ENCODE peak calls at places on chromosomes 7 and 10, in ten cellular contexts. D is right lobe of liver, P is fibroblast of lung, O is MM.1S, A is IMR-90, G is lung, I is astrocyte, Y is esophagus squamous epithelium, U is spleen, H is heart right ventricle. K is an unnamed sample. For H3K27me3, the result is how much of the 10 kb centered on the place peaks cover.

GRCh38 chr10:79082631-79083581 is 14.1 kb downstream of the ZMIZ1 start:
- DNase-seq in D (no peak), P (no peak), O (no peak), A (peak), G (no peak), I (peak), Y (no peak), U (peak), H (no peak), K (no peak)

GRCh38 chr7:79459381-79459780 is 5.9 kb upstream of the MAGI2 start:
- DNase-seq in D (no peak), P (peak), O (no peak), A (peak), G (no peak), I (no peak), Y (no peak), U (no peak), H (no peak), K (no peak)

GRCh38 chr7:130162196-130162595 is 43.0 kb downstream of the TMEM209 start:
- DNase-seq in D (no peak), P (no peak), O (no peak), A (no peak), G (no peak), I (no peak), Y (no peak), U (no peak), H (no peak), K (peak)

GRCh38 chr7:87513735-87514319 is 38.3 kb upstream of the ABCB4 start:
- DNase-seq in D (no peak), P (no peak), O (no peak), A (no peak), G (no peak), I (no peak), Y (no peak), U (no peak), H (no peak), K (no peak)

GRCh38 chr7:159127691-159128642 is 16.7 kb downstream of the VIPR2 start:
- DNase-seq in D (peak), P (no peak), O (no peak), A (no peak), G (no peak), I (no peak), Y (no peak), U (peak), H (no peak), K (no peak)

GRCh38 chr7:134571101-134571500 is 22.2 kb downstream of the AKR1B15 start:
- DNase-seq in D (no peak), P (no peak), O (no peak), A (no peak), G (no peak), I (no peak), Y (no peak), U (no peak), H (no peak), K (peak)

GRCh38 chr7:98097042-98097645 is 9.5 kb upstream of the LMTK2 start:
- DNase-seq in D (no peak), P (no peak), O (no peak), A (no peak), G (no peak), I (no peak), Y (no peak), U (no peak), H (no peak), K (no peak)

GRCh38 chr7:116862234-116863167 is at the start of gene CAPZA2:
- DNase-seq in D (peak), P (peak), O (peak), A (peak), G (peak), I (peak), Y (peak), U (peak), H (peak), K (peak)

GRCh38 chr10:71048995-71049650 is 160.8 kb upstream of the PCBD1 start:
- DNase-seq in D (no peak), P (no peak), O (no peak), A (no peak), G (no peak), I (no peak), Y (no peak), U (no peak), H (no peak), K (no peak)

GRCh38 chr10:67297637-67298181 is 371.9 kb downstream of the LRRTM3 start:
- DNase-seq in D (no peak), P (no peak), O (no peak), A (no peak), G (no peak), I (no peak), Y (no peak), U (no peak), H (no peak), K (no peak)

GRCh38 chr10:24215603-24216002 is 6.7 kb downstream of the KIAA1217 start:
- DNase-seq in D (no peak), P (no peak), O (no peak), A (no peak), G (no peak), I (no peak), Y (no peak), U (no peak), H (no peak), K (no peak)

GRCh38 chr7:144255471-144255897 is 9.1 kb downstream of the OR2A7 start:
- DNase-seq in D (no peak), P (no peak), O (peak), A (no peak), G (no peak), I (no peak), Y (no peak), U (no peak), H (no peak), K (no peak)

GRCh38 chr7:39453743-39454355 is 112.4 kb upstream of the YAE1 start:
- DNase-seq in D (no peak), P (peak), O (peak), A (peak), G (peak), I (peak), Y (no peak), U (no peak), H (no peak), K (peak)

GRCh38 chr7:5445991-5446594 is 22.5 kb upstream of the TNRC18 start:
- DNase-seq in D (peak), P (no peak), O (no peak), A (no peak), G (no peak), I (no peak), Y (no peak), U (no peak), H (no peak), K (peak)

GRCh38 chr10:15245530-15245929 is 77.0 kb upstream of the NMT2 start:
- DNase-seq in D (no peak), P (no peak), O (no peak), A (no peak), G (no peak), I (no peak), Y (no peak), U (no peak), H (no peak), K (no peak)

GRCh38 chr10:14409247-14409646 is 78.5 kb upstream of the FRMD4A start:
- DNase-seq in D (no peak), P (no peak), O (peak), A (no peak), G (no peak), I (no peak), Y (no peak), U (no peak), H (no peak), K (no peak)

GRCh38 chr7:27739301-27739913 is 555 bp upstream of the TAX1BP1 start:
- DNase-seq in D (no peak), P (peak), O (peak), A (peak), G (no peak), I (peak), Y (no peak), U (peak), H (no peak), K (peak)

GRCh38 chr10:127021771-127022170 is 116.5 kb downstream of the DOCK1 start:
- DNase-seq in D (no peak), P (no peak), O (no peak), A (no peak), G (no peak), I (no peak), Y (no peak), U (no peak), H (no peak), K (no peak)

GRCh38 chr7:97179454-97180104 is 62.1 kb downstream of the SDHAF3 start:
- DNase-seq in D (no peak), P (peak), O (peak), A (peak), G (peak), I (peak), Y (no peak), U (no peak), H (peak), K (peak)

GRCh38 chr7:139118803-139119485 is 9.4 kb upstream of the ZC3HAV1 start:
- DNase-seq in D (no peak), P (peak), O (no peak), A (peak), G (no peak), I (peak), Y (no peak), U (peak), H (no peak), K (no peak)

GRCh38 chr7:130909881-130910672 is 176.1 kb upstream of the KLF14 start:
- DNase-seq in D (no peak), P (no peak), O (no peak), A (peak), G (no peak), I (peak), Y (no peak), U (no peak), H (no peak), K (no peak)

GRCh38 chr10:79003183-79004100 is 65.3 kb upstream of the ZMIZ1 start:
- DNase-seq in D (no peak), P (no peak), O (no peak), A (no peak), G (no peak), I (no peak), Y (no peak), U (no peak), H (peak), K (no peak)

GRCh38 chr7:132930881-132931280 is 151.0 kb downstream of the CHCHD3 start:
- DNase-seq in D (no peak), P (peak), O (no peak), A (peak), G (no peak), I (no peak), Y (no peak), U (no peak), H (no peak), K (no peak)

GRCh38 chr7:68317476-68317875 is 1280.8 kb upstream of the AUTS2 start:
- DNase-seq in D (no peak), P (no peak), O (no peak), A (no peak), G (no peak), I (no peak), Y (no peak), U (no peak), H (no peak), K (no peak)

GRCh38 chr7:154409703-154410311 is 357.6 kb downstream of the DPP6 start:
- DNase-seq in D (no peak), P (peak), O (peak), A (no peak), G (no peak), I (peak), Y (no peak), U (no peak), H (peak), K (no peak)

GRCh38 chr7:101815826-101816488 is 1.5 kb upstream of the CUX1 start:
- DNase-seq in D (peak), P (peak), O (peak), A (peak), G (peak), I (peak), Y (peak), U (peak), H (peak), K (peak)

GRCh38 chr7:479948-480499 is 39.6 kb downstream of the PDGFA start:
- DNase-seq in D (peak), P (no peak), O (no peak), A (no peak), G (no peak), I (no peak), Y (no peak), U (peak), H (no peak), K (no peak)

GRCh38 chr7:44379366-44380178 is 54.2 kb upstream of the CAMK2B start:
- DNase-seq in D (no peak), P (peak), O (no peak), A (peak), G (peak), I (no peak), Y (no peak), U (peak), H (no peak), K (peak)

GRCh38 chr7:98283127-98283886 is 1.8 kb downstream of the BRI3 start:
- DNase-seq in D (peak), P (peak), O (no peak), A (peak), G (peak), I (peak), Y (no peak), U (peak), H (peak), K (peak)

GRCh38 chr7:49866076-49866735 is 92.8 kb downstream of the VWC2 start:
- DNase-seq in D (no peak), P (no peak), O (no peak), A (no peak), G (no peak), I (no peak), Y (no peak), U (no peak), H (no peak), K (no peak)
- H3K27me3 ChIP-seq in D (under half), P (under half), O (under half), A (under half), G (under half), I (under half), Y (under half), U (under half), H (under half), K (under half)

GRCh38 chr10:129831150-129831549 is 132.9 kb downstream of the EBF3 start:
- DNase-seq in D (no peak), P (no peak), O (no peak), A (no peak), G (no peak), I (no peak), Y (no peak), U (no peak), H (no peak), K (no peak)
- H3K27ac ChIP-seq in D (no peak), P (no peak), O (no peak), A (no peak), G (no peak), I (no peak), Y (no peak), U (no peak), H (no peak), K (no peak)

GRCh38 chr7:105269397-105269796 is 119.3 kb downstream of the SRPK2 start:
- DNase-seq in D (no peak), P (no peak), O (no peak), A (no peak), G (no peak), I (no peak), Y (no peak), U (no peak), H (no peak), K (no peak)
- H3K4me3 ChIP-seq in D (peak), P (peak), O (peak), A (peak), G (no peak), I (peak), Y (peak), U (peak), H (peak), K (peak)

GRCh38 chr10:117239031-117239430 is 1.9 kb upstream of the SLC18A2 start:
- DNase-seq in D (no peak), P (no peak), O (no peak), A (no peak), G (no peak), I (no peak), Y (no peak), U (no peak), H (no peak), K (peak)

GRCh38 chr10:117240730-117241529 is at the start of gene SLC18A2:
- DNase-seq in D (no peak), P (no peak), O (no peak), A (no peak), G (no peak), I (no peak), Y (no peak), U (no peak), H (no peak), K (peak)

GRCh38 chr10:117241541-117242462 is 888 bp downstream of the SLC18A2 start:
- DNase-seq in D (no peak), P (no peak), O (no peak), A (no peak), G (no peak), I (no peak), Y (no peak), U (peak), H (no peak), K (peak)

GRCh38 chr10:117242463-117242832 is 1.5 kb downstream of the SLC18A2 start:
- DNase-seq in D (no peak), P (no peak), O (no peak), A (no peak), G (no peak), I (no peak), Y (no peak), U (no peak), H (no peak), K (peak)

GRCh38 chr10:117240105-117240729 is 697 bp upstream of the SLC18A2 start:
- DNase-seq in D (no peak), P (no peak), O (no peak), A (no peak), G (no peak), I (no peak), Y (no peak), U (no peak), H (no peak), K (peak)
- H3K27me3 ChIP-seq in D (under half), P (under half), O (under half), A (under half), G (under half), I (under half), Y (under half), U (under half), H (half or more), K (under half)

DNA sequence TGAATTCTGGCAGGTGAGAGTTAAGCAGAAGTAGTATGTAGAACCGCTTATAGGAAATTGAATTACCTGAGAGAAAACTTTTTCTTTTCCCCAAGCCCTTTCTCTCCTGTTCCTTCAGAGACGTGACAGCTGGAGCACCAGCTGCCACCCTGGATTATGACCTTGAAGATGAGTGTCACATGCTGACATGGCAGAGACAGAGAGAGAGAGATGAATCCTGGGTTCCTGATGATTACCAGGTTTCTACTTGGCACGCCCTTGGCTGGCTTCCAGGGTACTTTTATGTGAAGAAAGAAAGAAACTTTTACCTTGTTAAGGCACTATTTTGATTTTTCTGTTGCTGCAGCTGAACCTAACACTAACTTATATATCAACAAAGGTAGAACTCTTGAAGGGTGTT is 99.9 kb downstream of the GPR26 start:
- DNase-seq in D (no peak), P (no peak), O (no peak), A (no peak), G (no peak), I (no peak), Y (no peak), U (no peak), H (no peak), K (no peak)
- H3K27ac ChIP-seq in D (no peak), P (no peak), O (no peak), A (no peak), G (no peak), I (no peak), Y (no peak), U (no peak), H (no peak), K (no peak)

K was measured in osteoblast.